ENCODE peak calls at places on chromosomes 7 and 10, in five cellular contexts. S, E, U, R and J are unnamed samples.

GRCh38 chr7:65239707-65240352 is 133.8 kb upstream of the ZNF92 start:
- DNase-seq in R (peak; percentile 67), U (no peak), E (peak; percentile 8), S (peak; percentile 47), J (peak; percentile 29)

GRCh38 chr7:116449441-116449840 is 50.1 kb upstream of the CAV2 start:
- DNase-seq in U (no peak), S (no peak), R (no peak), E (no peak), J (no peak)

GRCh38 chr7:138205614-138206150 is 129.4 kb downstream of the AKR1D1 start:
- DNase-seq in U (no peak), R (no peak), S (no peak), E (peak; percentile 35), J (no peak)

GRCh38 chr10:17989908-17990767 is 38.4 kb downstream of the SLC39A12 start:
- DNase-seq in U (peak; percentile 43), R (no peak), S (no peak), E (peak; percentile 84), J (no peak)

GRCh38 chr7:131619336-131620305 is 63.2 kb upstream of the PODXL start:
- DNase-seq in S (no peak), R (no peak), U (peak; percentile 61), E (peak; percentile 46), J (no peak)

GRCh38 chr7:100946766-100947365 is 2.5 kb upstream of the MUC3A start:
- DNase-seq in U (no peak), R (no peak), S (no peak), E (no peak), J (peak; percentile 48)

GRCh38 chr10:21494221-21495001 is 31.1 kb downstream of the SKIDA1 start:
- DNase-seq in U (no peak), R (peak; percentile 43), E (no peak), S (no peak), J (peak; percentile 52)

GRCh38 chr10:18501198-18501597 is 150.2 kb downstream of the NSUN6 start:
- DNase-seq in U (no peak), E (peak; percentile 16), R (no peak), S (no peak), J (no peak)

GRCh38 chr10:71771821-71772617 is 1.3 kb downstream of the VSIR start:
- DNase-seq in S (peak; percentile 25), E (peak; percentile 78), U (peak; percentile 76), R (peak; percentile 75), J (peak; percentile 89)

GRCh38 chr10:119652361-119652760 is 1.2 kb downstream of the BAG3 start:
- DNase-seq in S (no peak), E (peak; percentile 58), R (peak; percentile 40), U (no peak), J (no peak)

GRCh38 chr10:95181731-95182130 is 12.3 kb upstream of the ACSM6 start:
- DNase-seq in R (no peak), E (no peak), S (no peak), U (no peak), J (no peak)

GRCh38 chr10:110914411-110914810 is 4.6 kb downstream of the BBIP1 start:
- DNase-seq in S (no peak), E (no peak), U (no peak), R (no peak), J (no peak)

GRCh38 chr7:151129882-151130591 is 37.5 kb downstream of the GBX1 start:
- DNase-seq in S (no peak), U (no peak), R (no peak), E (no peak), J (no peak)

GRCh38 chr10:117545141-117546019 is 2.8 kb downstream of the EMX2 start:
- DNase-seq in S (no peak), E (no peak), R (no peak), U (no peak), J (no peak)

GRCh38 chr10:103513383-103514060 is 20.0 kb downstream of the NEURL1 start:
- DNase-seq in U (no peak), E (no peak), S (no peak), R (no peak), J (no peak)

GRCh38 chr10:30441974-30442606 is 8.1 kb downstream of the MAP3K8 start:
- DNase-seq in E (no peak), S (no peak), U (no peak), R (no peak), J (no peak)
- H3K4me1 ChIP-seq in E (peaks cover 15% of the 10 kb centered on the region), S (no peaks in the 10 kb centered on the region), U (peaks cover 34% of the 10 kb centered on the region), R (peaks cover 56% of the 10 kb centered on the region), J (peaks cover 43% of the 10 kb centered on the region)

GRCh38 chr10:30705086-30705624 is 75.6 kb upstream of the LYZL2 start:
- DNase-seq in R (no peak), U (no peak), S (no peak), E (no peak), J (no peak)

GRCh38 chr10:30704016-30704600 is 74.6 kb upstream of the LYZL2 start:
- DNase-seq in R (no peak), E (no peak), S (no peak), U (no peak), J (no peak)

GRCh38 chr10:30708234-30708633 is 78.7 kb upstream of the LYZL2 start:
- DNase-seq in S (no peak), E (no peak), R (no peak), U (no peak), J (no peak)

GRCh38 chr10:30702860-30703259 is 73.3 kb upstream of the LYZL2 start:
- DNase-seq in R (no peak), S (no peak), E (no peak), U (no peak), J (no peak)

GRCh38 chr10:30705625-30706149 is 76.1 kb upstream of the LYZL2 start:
- DNase-seq in U (no peak), R (no peak), E (no peak), S (no peak), J (no peak)
- H3K4me1 ChIP-seq in U (peaks cover 5% of the 10 kb centered on the region), R (no peaks in the 10 kb centered on the region), E (no peaks in the 10 kb centered on the region), S (no peaks in the 10 kb centered on the region), J (peaks cover 5% of the 10 kb centered on the region)

GRCh38 chr10:102504179-102504975 is 605 bp downstream of the SUFU start:
- DNase-seq in U (no peak), S (peak; percentile 29), E (peak; percentile 12), R (peak; percentile 26), J (peak; percentile 37)

GRCh38 chr10:102502029-102502336 is 529 bp downstream of the ACTR1A start:
- DNase-seq in E (peak; percentile 99), U (peak; percentile 92), S (peak; percentile 99), R (peak; percentile 100), J (peak; percentile 100)

GRCh38 chr10:102504976-102505300 is 1.2 kb downstream of the SUFU start:
- DNase-seq in E (no peak), U (no peak), S (no peak), R (no peak), J (no peak)

GRCh38 chr10:102502337-102503151 is at the start of gene ACTR1A:
- DNase-seq in S (peak; percentile 98), E (peak; percentile 100), U (peak; percentile 97), R (peak; percentile 98), J (peak; percentile 95)

GRCh38 chr10:102503264-102504178 is at the start of gene SUFU:
- DNase-seq in E (peak; percentile 96), R (peak; percentile 100), U (peak; percentile 88), S (peak; percentile 97), J (peak; percentile 99)
- H3K4me1 ChIP-seq in E (peaks cover 12% of the 10 kb centered on the region), R (peaks cover 33% of the 10 kb centered on the region), U (peaks cover 34% of the 10 kb centered on the region), S (peaks cover 12% of the 10 kb centered on the region), J (peaks cover 11% of the 10 kb centered on the region)

DNA sequence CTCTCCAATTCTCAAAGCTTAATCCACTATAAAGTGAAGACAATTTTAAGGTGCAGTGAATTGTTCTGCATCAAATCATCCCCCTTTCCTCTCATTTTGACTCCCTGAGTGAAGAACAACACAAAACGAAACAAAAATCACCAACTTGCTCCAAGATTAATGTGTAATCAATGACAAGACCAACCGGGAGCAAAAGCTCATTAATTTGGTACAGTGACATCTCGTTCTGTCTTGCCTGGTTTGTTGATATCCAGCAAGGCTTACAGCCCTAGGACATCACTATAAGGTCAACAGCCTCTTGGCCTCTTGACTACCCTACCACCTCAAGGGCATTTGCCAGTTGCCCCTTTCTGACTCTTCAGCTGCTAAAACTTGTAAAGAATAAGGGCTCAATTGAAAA is 214.4 kb downstream of the SORCS1 start:
- DNase-seq in U (no peak), S (no peak), R (no peak), E (no peak), J (no peak)
- H3K4me1 ChIP-seq in U (no peaks in the 10 kb centered on the region), S (no peaks in the 10 kb centered on the region), R (no peaks in the 10 kb centered on the region), E (no peaks in the 10 kb centered on the region), J (no peaks in the 10 kb centered on the region)